ENCODE peak calls at places on chromosome 9, in five cellular contexts. One of them, this sample, is unnamed.

GRCh38 chr9:134778841-134779411 is 101.7 kb upstream of the FCN2 start:
- DNase-seq in activated CD4-positive, alpha-beta T cell treated with anti-CD3 and anti-CD28 coated beads for 36 hours: no peak
- DNase-seq in HFF-Myc: no peak
- DNase-seq in LHCN-M2: peak; percentile 12
- DNase-seq in stimulated activated CD4-positive, alpha-beta T cell treated with anti-CD3 and anti-CD28 coated beads, Interleukin-12 subunit alpha, Interleukin-12 subunit beta, amount 100 ng/mL, for 24 hours: no peak
- DNase-seq in this sample: peak; percentile 73

GRCh38 chr9:135908334-135909204 is 1.2 kb upstream of the CAMSAP1 start:
- DNase-seq in activated CD4-positive, alpha-beta T cell treated with anti-CD3 and anti-CD28 coated beads for 36 hours: no peak
- DNase-seq in HFF-Myc: no peak
- DNase-seq in LHCN-M2: no peak
- DNase-seq in stimulated activated CD4-positive, alpha-beta T cell treated with anti-CD3 and anti-CD28 coated beads, Interleukin-12 subunit alpha, Interleukin-12 subunit beta, amount 100 ng/mL, for 24 hours: no peak
- DNase-seq in this sample: no peak

GRCh38 chr9:28155067-28155466 is 581.8 kb upstream of the C9orf72 start:
- DNase-seq in activated CD4-positive, alpha-beta T cell treated with anti-CD3 and anti-CD28 coated beads for 36 hours: no peak
- DNase-seq in HFF-Myc: no peak
- DNase-seq in LHCN-M2: no peak
- DNase-seq in stimulated activated CD4-positive, alpha-beta T cell treated with anti-CD3 and anti-CD28 coated beads, Interleukin-12 subunit alpha, Interleukin-12 subunit beta, amount 100 ng/mL, for 24 hours: no peak
- DNase-seq in this sample: peak; percentile 4

GRCh38 chr9:136104488-136104800 is 9.4 kb upstream of the NACC2 start:
- DNase-seq in activated CD4-positive, alpha-beta T cell treated with anti-CD3 and anti-CD28 coated beads for 36 hours: no peak
- DNase-seq in HFF-Myc: no peak
- DNase-seq in LHCN-M2: no peak
- DNase-seq in stimulated activated CD4-positive, alpha-beta T cell treated with anti-CD3 and anti-CD28 coated beads, Interleukin-12 subunit alpha, Interleukin-12 subunit beta, amount 100 ng/mL, for 24 hours: no peak
- DNase-seq in this sample: no peak

GRCh38 chr9:99237356-99237755 is 15.3 kb downstream of the SEC61B start:
- DNase-seq in activated CD4-positive, alpha-beta T cell treated with anti-CD3 and anti-CD28 coated beads for 36 hours: no peak
- DNase-seq in HFF-Myc: no peak
- DNase-seq in LHCN-M2: no peak
- DNase-seq in stimulated activated CD4-positive, alpha-beta T cell treated with anti-CD3 and anti-CD28 coated beads, Interleukin-12 subunit alpha, Interleukin-12 subunit beta, amount 100 ng/mL, for 24 hours: no peak
- DNase-seq in this sample: no peak

GRCh38 chr9:78542491-78543175 is 245.7 kb downstream of the PSAT1 start:
- DNase-seq in activated CD4-positive, alpha-beta T cell treated with anti-CD3 and anti-CD28 coated beads for 36 hours: no peak
- DNase-seq in HFF-Myc: no peak
- DNase-seq in LHCN-M2: no peak
- DNase-seq in stimulated activated CD4-positive, alpha-beta T cell treated with anti-CD3 and anti-CD28 coated beads, Interleukin-12 subunit alpha, Interleukin-12 subunit beta, amount 100 ng/mL, for 24 hours: no peak
- DNase-seq in this sample: no peak

GRCh38 chr9:100714372-100715099 is 136.7 kb downstream of the CAVIN4 start:
- DNase-seq in activated CD4-positive, alpha-beta T cell treated with anti-CD3 and anti-CD28 coated beads for 36 hours: peak; percentile 77
- DNase-seq in HFF-Myc: peak; percentile 17
- DNase-seq in LHCN-M2: peak; percentile 43
- DNase-seq in stimulated activated CD4-positive, alpha-beta T cell treated with anti-CD3 and anti-CD28 coated beads, Interleukin-12 subunit alpha, Interleukin-12 subunit beta, amount 100 ng/mL, for 24 hours: peak; percentile 50
- DNase-seq in this sample: peak; percentile 71

GRCh38 chr9:112748041-112748440 is 2.5 kb upstream of the SNX30 start:
- DNase-seq in activated CD4-positive, alpha-beta T cell treated with anti-CD3 and anti-CD28 coated beads for 36 hours: no peak
- DNase-seq in HFF-Myc: no peak
- DNase-seq in LHCN-M2: peak; percentile 5
- DNase-seq in stimulated activated CD4-positive, alpha-beta T cell treated with anti-CD3 and anti-CD28 coated beads, Interleukin-12 subunit alpha, Interleukin-12 subunit beta, amount 100 ng/mL, for 24 hours: no peak
- DNase-seq in this sample: no peak

GRCh38 chr9:128419061-128419925 is 1.4 kb upstream of the CERCAM start:
- DNase-seq in activated CD4-positive, alpha-beta T cell treated with anti-CD3 and anti-CD28 coated beads for 36 hours: peak; percentile 21
- DNase-seq in HFF-Myc: no peak
- DNase-seq in LHCN-M2: peak; percentile 35
- DNase-seq in stimulated activated CD4-positive, alpha-beta T cell treated with anti-CD3 and anti-CD28 coated beads, Interleukin-12 subunit alpha, Interleukin-12 subunit beta, amount 100 ng/mL, for 24 hours: no peak
- DNase-seq in this sample: peak; percentile 92

GRCh38 chr9:89637787-89638186 is 33.0 kb downstream of the GADD45G start:
- DNase-seq in activated CD4-positive, alpha-beta T cell treated with anti-CD3 and anti-CD28 coated beads for 36 hours: no peak
- DNase-seq in HFF-Myc: no peak
- DNase-seq in LHCN-M2: no peak
- DNase-seq in stimulated activated CD4-positive, alpha-beta T cell treated with anti-CD3 and anti-CD28 coated beads, Interleukin-12 subunit alpha, Interleukin-12 subunit beta, amount 100 ng/mL, for 24 hours: no peak
- DNase-seq in this sample: no peak